ENCODE peak calls at places on chromosomes 4 and X, in five cellular contexts. U is Kasumi-1; I is frontal cortex; T is CD4-positive, CD25-positive, alpha-beta regulatory T cell; F is NCI-H2081. E is an unnamed sample.

GRCh38 chrX:68355629-68355920 is 77.7 kb downstream of the OPHN1 start:
- DNase-seq in U (no peak), I (no peak), T (no peak), F (no peak), E (no peak)

GRCh38 chr4:84594724-84595123 is 11.8 kb downstream of the CDS1 start:
- DNase-seq in U (no peak), I (no peak), T (no peak), F (no peak), E (no peak)

GRCh38 chr4:168832746-168833575 is 177.1 kb downstream of the CBR4 start:
- DNase-seq in U (no peak), I (peak; percentile 22), T (no peak), F (no peak), E (no peak)

GRCh38 chr4:88442636-88443260 is 14.2 kb upstream of the HERC5 start:
- DNase-seq in U (no peak), I (no peak), T (no peak), F (no peak), E (no peak)

GRCh38 chrX:9352243-9352642 is 112.6 kb upstream of the TBL1X start:
- DNase-seq in U (no peak), I (no peak), T (no peak), F (no peak), E (no peak)

GRCh38 chr4:61094854-61095598 is 105.1 kb upstream of the ADGRL3 start:
- DNase-seq in U (no peak), I (no peak), T (no peak), F (no peak), E (no peak)

GRCh38 chrX:15301924-15302323 is 13.5 kb downstream of the ASB11 start:
- DNase-seq in U (peak; percentile 5), I (no peak), T (no peak), F (no peak), E (no peak)

GRCh38 chr4:120723986-120724385 is 198.5 kb downstream of the PRDM5 start:
- DNase-seq in U (no peak), I (no peak), T (no peak), F (peak; percentile 27), E (no peak)

GRCh38 chr4:72779256-72779655 is 210.2 kb upstream of the ADAMTS3 start:
- DNase-seq in U (no peak), I (no peak), T (no peak), F (no peak), E (peak; percentile 31)

GRCh38 chr4:145679520-145679919 is 426 bp upstream of the C4orf51 start:
- DNase-seq in U (no peak), I (no peak), T (no peak), F (peak; percentile 74), E (peak; percentile 62)

GRCh38 chr4:19936471-19936870 is 315.2 kb upstream of the SLIT2 start:
- DNase-seq in U (no peak), I (no peak), T (no peak), F (no peak), E (peak; percentile 57)

GRCh38 chrX:7574325-7574724 is 268.6 kb upstream of the VCX start:
- DNase-seq in U (peak; percentile 4), I (no peak), T (no peak), F (no peak), E (no peak)

GRCh38 chrX:135421932-135422809 is at the start of gene SMIM10L2A:
- DNase-seq in U (no peak), I (no peak), T (no peak), F (no peak), E (no peak)

GRCh38 chrX:17007134-17007768 is 60.8 kb downstream of the REPS2 start:
- DNase-seq in U (peak; percentile 12), I (no peak), T (no peak), F (no peak), E (no peak)

GRCh38 chrX:76183289-76184057 is 10.6 kb downstream of the PBDC1 start:
- DNase-seq in U (no peak), I (no peak), T (no peak), F (no peak), E (peak; percentile 41)

E was measured in BJ.